ENCODE peak calls at places on chromosome 10, in four cellular contexts. H is K562, F is IMR-90, W is HepG2. P is an unnamed sample.

GRCh38 chr10:77946084-77946483 is 19.5 kb upstream of the DLG5 start:
- DNase-seq in H (no peak), F (no peak), W (no peak), P (no peak)

GRCh38 chr10:70898687-70899086 is 10.3 kb upstream of the PCBD1 start:
- DNase-seq in H (no peak), F (no peak), W (no peak), P (no peak)

GRCh38 chr10:132712698-132713232 is 73.2 kb downstream of the NKX6-2 start:
- DNase-seq in H (no peak), F (no peak), W (no peak), P (no peak)

GRCh38 chr10:33136781-33137180 is 178.8 kb upstream of the ITGB1 start:
- DNase-seq in H (no peak), F (peak; percentile 78), W (no peak), P (no peak)

GRCh38 chr10:22988581-22989360 is 60.9 kb downstream of the ARMC3 start:
- DNase-seq in H (peak; percentile 63), F (peak; percentile 47), W (peak; percentile 34), P (peak; percentile 60)

GRCh38 chr10:80133221-80133620 is 691 bp downstream of the PLAC9 start:
- DNase-seq in H (no peak), F (no peak), W (no peak), P (no peak)

GRCh38 chr10:53886325-53887300 is 914.4 kb downstream of the PCDH15 start:
- DNase-seq in H (no peak), F (no peak), W (peak; percentile 68), P (peak; percentile 23)

GRCh38 chr10:88165849-88166271 is 302.4 kb downstream of the PTEN start:
- DNase-seq in H (no peak), F (peak; percentile 36), W (no peak), P (no peak)

GRCh38 chr10:80487791-80488538 is 33.9 kb downstream of the TSPAN14 start:
- DNase-seq in H (no peak), F (no peak), W (no peak), P (no peak)

GRCh38 chr10:75434292-75434691 is 2.9 kb downstream of the LRMDA start:
- DNase-seq in H (no peak), F (no peak), W (no peak), P (no peak)

GRCh38 chr10:31669367-31669766 is 259.3 kb downstream of the ARHGAP12 start:
- DNase-seq in H (no peak), F (no peak), W (no peak), P (no peak)

GRCh38 chr10:69660296-69660695 is 30.2 kb downstream of the FAM241B start:
- DNase-seq in H (no peak), F (no peak), W (no peak), P (no peak)

GRCh38 chr10:122850705-122851640 is 5.3 kb upstream of the CUZD1 start:
- DNase-seq in H (no peak), F (peak; percentile 64), W (no peak), P (no peak)

GRCh38 chr10:15624405-15625191 is 95.1 kb downstream of the ITGA8 start:
- DNase-seq in H (no peak), F (no peak), W (no peak), P (no peak)

GRCh38 chr10:44309939-44310761 is 74.7 kb downstream of the CXCL12 start:
- DNase-seq in H (no peak), F (no peak), W (no peak), P (no peak)
- TF ChIP-seq RFX5 in H (no peak), F (no peak), W (no peak), P (no peak)

GRCh38 chr10:25026463-25026862 is 10.1 kb downstream of the THNSL1 start:
- DNase-seq in H (no peak), F (peak; percentile 10), W (no peak), P (no peak)
- TF ChIP-seq MAFK in H (no peak), F (no peak), W (no peak), P (no peak)

GRCh38 chr10:95253007-95253406 is 37.8 kb downstream of the PDLIM1 start:
- DNase-seq in H (no peak), F (no peak), W (no peak), P (no peak)
- TF ChIP-seq RFX5 in H (no peak), F (no peak), W (no peak), P (no peak)

GRCh38 chr10:124539935-124540641 is 78.5 kb downstream of the LHPP start:
- DNase-seq in H (peak; percentile 67), F (peak; percentile 18), W (peak; percentile 22), P (peak; percentile 28)
- TF ChIP-seq MAFK in H (no peak), F (no peak), W (no peak), P (no peak)

GRCh38 chr10:101467286-101467770 is 113.4 kb downstream of the BTRC start:
- DNase-seq in H (peak; percentile 63), F (peak; percentile 78), W (peak; percentile 67), P (peak; percentile 69)
- TF ChIP-seq RFX5 in H (no peak), F (no peak), W (no peak), P (no peak)

P was measured in A549.